ENCODE peak calls at places on chromosomes 7 and 10, in nine cellular contexts. C, Z, F, T, W, G, O, B and U are unnamed samples.

GRCh38 chr7:67423058-67423457 is 426.4 kb downstream of the TYW1 start:
- DNase-seq in C (no peak), G (no peak), T (no peak), O (no peak), F (no peak), Z (no peak), W (no peak), B (no peak), U (no peak)

GRCh38 chr7:126211875-126212274 is 1040.9 kb downstream of the GRM8 start:
- DNase-seq in O (no peak), B (no peak), G (no peak), C (no peak), Z (no peak), W (no peak), T (no peak), F (no peak), U (no peak)

GRCh38 chr10:120562956-120563355 is 105.9 kb downstream of the PLPP4 start:
- DNase-seq in B (no peak), T (no peak), O (no peak), G (no peak), W (no peak), F (no peak), C (peak; percentile 4), Z (no peak), U (no peak)

GRCh38 chr10:6110136-6110535 is 21.3 kb downstream of the RBM17 start:
- DNase-seq in C (no peak), O (no peak), Z (no peak), W (no peak), F (no peak), G (no peak), T (no peak), B (no peak), U (no peak)

GRCh38 chr10:132593900-132594876 is 56.6 kb downstream of the INPP5A start:
- DNase-seq in Z (no peak), F (no peak), T (no peak), C (no peak), O (no peak), G (no peak), W (no peak), B (no peak), U (no peak)

GRCh38 chr10:21727452-21728168 is 193.6 kb downstream of the MLLT10 start:
- DNase-seq in G (peak; percentile 40), Z (no peak), F (no peak), W (no peak), T (no peak), B (no peak), C (no peak), O (no peak), U (no peak)

GRCh38 chr7:45594780-45595535 is 20.8 kb downstream of the ADCY1 start:
- DNase-seq in G (no peak), W (no peak), B (no peak), F (no peak), Z (no peak), T (no peak), C (peak; percentile 14), O (no peak), U (no peak)

GRCh38 chr10:58888957-58889356 is 287.5 kb upstream of the PHYHIPL start:
- DNase-seq in F (no peak), B (no peak), G (no peak), Z (no peak), C (no peak), O (no peak), T (no peak), W (no peak), U (no peak)

GRCh38 chr10:34908472-34908871 is 93.4 kb upstream of the PARD3 start:
- DNase-seq in B (no peak), F (no peak), Z (no peak), W (no peak), G (no peak), O (peak; percentile 69), T (no peak), C (no peak), U (no peak)

GRCh38 chr10:122044045-122044661 is 55.2 kb downstream of the TACC2 start:
- DNase-seq in F (peak; percentile 79), T (peak; percentile 65), C (no peak), O (peak; percentile 49), Z (no peak), B (no peak), G (no peak), W (no peak), U (peak; percentile 15)

GRCh38 chr10:95416973-95417372 is 126.2 kb upstream of the PDLIM1 start:
- DNase-seq in C (no peak), O (no peak), Z (no peak), F (peak; percentile 41), B (no peak), W (no peak), T (no peak), G (no peak), U (no peak)

GRCh38 chr10:95415631-95416031 is 124.8 kb upstream of the PDLIM1 start:
- DNase-seq in C (no peak), W (no peak), F (peak; percentile 72), B (no peak), G (no peak), T (no peak), O (no peak), Z (no peak), U (no peak)

GRCh38 chr10:95414844-95415545 is 124.2 kb upstream of the PDLIM1 start:
- DNase-seq in C (no peak), W (no peak), G (no peak), F (peak; percentile 77), T (no peak), B (no peak), O (no peak), Z (no peak), U (no peak)

GRCh38 chr10:95414016-95414830 is 123.4 kb upstream of the PDLIM1 start:
- DNase-seq in O (no peak), B (no peak), Z (no peak), F (peak; percentile 67), T (no peak), C (no peak), G (no peak), W (no peak), U (no peak)

DNA sequence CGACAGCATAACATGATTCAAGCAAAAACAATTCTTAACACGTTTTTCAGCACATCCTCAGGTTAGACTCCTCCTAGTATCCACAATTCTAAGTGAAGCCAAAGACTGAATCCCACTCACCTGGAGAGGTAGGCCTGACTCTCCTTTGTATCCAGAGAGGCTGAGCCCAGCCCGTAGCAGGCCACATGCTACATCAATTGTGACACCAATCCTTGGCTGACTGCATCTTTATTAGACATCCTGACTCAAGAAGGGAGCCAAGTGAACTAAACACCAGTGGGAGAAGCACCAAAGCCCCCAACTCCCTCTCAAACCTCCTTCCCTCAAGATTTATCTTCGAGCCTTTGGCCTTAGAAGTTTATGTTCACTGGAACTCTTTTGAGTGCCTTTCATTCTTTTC is 125.5 kb upstream of the PDLIM1 start:
- DNase-seq in C (no peak), G (no peak), Z (no peak), T (no peak), O (no peak), W (no peak), F (peak; percentile 58), B (no peak), U (no peak)
- H3K4me1 ChIP-seq in C (peaks cover 3% of the 10 kb centered on the region), G (no peaks in the 10 kb centered on the region), Z (peaks cover 18% of the 10 kb centered on the region), T (no peaks in the 10 kb centered on the region), O (no peaks in the 10 kb centered on the region), W (no peaks in the 10 kb centered on the region), F (peaks cover 100% of the 10 kb centered on the region), B (no peaks in the 10 kb centered on the region), U (no peaks in the 10 kb centered on the region)

GRCh38 chr7:157270060-157270444 is 66.8 kb upstream of the DNAJB6 start:
- DNase-seq in Z (peak; percentile 20), C (no peak), O (no peak), F (peak; percentile 13), B (no peak), T (no peak), W (no peak), G (no peak), U (no peak)

GRCh38 chr7:157272351-157273207 is 64.2 kb upstream of the DNAJB6 start:
- DNase-seq in F (peak; percentile 64), Z (no peak), C (no peak), G (no peak), O (no peak), B (no peak), T (no peak), W (no peak), U (no peak)

GRCh38 chr7:157273208-157274202 is 63.3 kb upstream of the DNAJB6 start:
- DNase-seq in O (peak; percentile 74), W (peak; percentile 85), Z (no peak), T (peak; percentile 80), F (peak; percentile 82), B (peak; percentile 53), G (no peak), C (peak; percentile 67), U (peak; percentile 71)

GRCh38 chr7:157271315-157271990 is 65.4 kb upstream of the DNAJB6 start:
- DNase-seq in F (peak; percentile 62), C (no peak), W (no peak), G (no peak), O (peak; percentile 31), T (no peak), Z (no peak), B (no peak), U (no peak)

DNA sequence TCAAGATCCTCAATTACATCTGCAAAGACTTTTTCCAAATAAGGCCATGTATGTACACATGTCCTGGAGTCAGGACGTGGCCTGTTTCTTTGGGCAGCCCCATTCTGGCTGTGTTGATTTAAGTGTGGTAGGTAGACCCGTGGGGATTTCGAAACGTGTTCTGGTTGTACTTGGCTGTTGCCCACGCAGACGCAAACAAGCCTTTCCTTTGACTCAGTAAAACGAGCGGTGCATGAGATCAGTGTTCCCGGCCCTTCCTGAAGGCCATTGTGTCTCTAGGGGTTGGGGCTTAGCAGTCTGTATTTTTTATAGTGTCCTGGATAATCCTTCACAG is 64.8 kb upstream of the DNAJB6 start:
- DNase-seq in C (peak; percentile 55), F (peak; percentile 96), T (no peak), B (no peak), O (peak; percentile 99), G (no peak), Z (no peak), W (peak; percentile 88), U (no peak)
- H3K27ac ChIP-seq in C (no peak overlapping the region), F (peak overlapping the region; percentile 89), T (no peak overlapping the region), B (no peak overlapping the region), O (peak overlapping the region; percentile 93), G (peak overlapping the region; percentile 15), Z (peak overlapping the region; percentile 66), W (peak overlapping the region; percentile 88), U (no peak overlapping the region)

GRCh38 chr10:110892602-110893001 is 20.9 kb downstream of the PDCD4 start:
- DNase-seq in B (no peak), C (no peak), F (no peak), Z (no peak), T (no peak), G (no peak), O (no peak), W (no peak), U (no peak)
- H3K36me3 ChIP-seq in B (peaks cover 38% of the 10 kb centered on the region), C (peaks cover 4% of the 10 kb centered on the region), F (peaks cover 4% of the 10 kb centered on the region), Z (peaks cover 76% of the 10 kb centered on the region), T (peaks cover 45% of the 10 kb centered on the region), G (peaks cover 8% of the 10 kb centered on the region), O (peaks cover 10% of the 10 kb centered on the region), W (peaks cover 3% of the 10 kb centered on the region), U (peaks cover 20% of the 10 kb centered on the region)

DNA sequence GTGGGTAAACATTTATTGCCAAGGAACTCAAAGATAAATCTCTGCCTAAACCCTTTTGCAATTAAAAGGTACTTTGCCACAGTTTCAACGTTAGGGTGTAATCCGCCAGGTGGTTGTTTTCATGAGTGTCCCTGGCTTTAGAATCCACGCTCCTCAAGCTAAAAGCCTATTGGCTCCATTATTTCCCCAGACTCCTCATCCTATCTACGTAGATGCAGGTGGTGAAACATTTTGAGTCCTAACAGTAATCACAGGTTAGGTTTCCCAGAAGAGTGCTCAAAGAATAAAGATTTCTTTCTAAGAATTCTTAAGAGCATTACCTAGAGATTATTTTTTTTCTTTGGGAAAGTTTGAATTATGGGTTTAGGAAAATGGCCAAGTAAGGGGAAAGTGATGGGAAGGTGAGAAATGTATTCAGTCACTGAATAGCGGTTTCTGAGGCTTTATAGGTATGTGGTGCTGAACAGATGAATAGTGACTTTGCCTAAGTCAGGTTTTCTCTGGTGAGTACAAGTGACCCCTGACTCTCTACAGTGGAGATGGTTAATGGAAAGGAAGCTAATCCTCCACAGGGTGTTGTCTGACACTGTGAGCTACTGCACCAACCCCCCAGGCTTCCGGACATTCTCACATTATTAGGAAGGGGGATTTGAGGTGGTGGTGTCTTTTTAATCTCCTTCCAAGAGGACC is 60.2 kb downstream of the NRP1 start:
- DNase-seq in T (no peak), G (no peak), O (no peak), Z (no peak), W (no peak), C (no peak), B (no peak), F (no peak), U (no peak)
- H3K4me1 ChIP-seq in T (peaks cover 21% of the 10 kb centered on the region), G (peaks cover 40% of the 10 kb centered on the region), O (peaks cover 24% of the 10 kb centered on the region), Z (peaks cover 39% of the 10 kb centered on the region), W (no peaks in the 10 kb centered on the region), C (peaks cover 33% of the 10 kb centered on the region), B (no peaks in the 10 kb centered on the region), F (peaks cover 59% of the 10 kb centered on the region), U (peaks cover 32% of the 10 kb centered on the region)